ENCODE peak calls at places on chromosomes 7 and 10, in ten cellular contexts. S, K, X, H, B, A, I, R, G and P are unnamed samples.

GRCh38 chr7:95441042-95441823 is 6.4 kb upstream of the PON2 start:
- DNase-seq in S (no peak), K (no peak), X (no peak), H (no peak), B (no peak), A (no peak), I (no peak), R (no peak), G (no peak), P (no peak)

GRCh38 chr7:101754432-101755159 is 62.8 kb upstream of the CUX1 start:
- DNase-seq in S (no peak), K (no peak), X (no peak), H (no peak), B (no peak), A (no peak), I (no peak), R (no peak), G (peak; percentile 23), P (no peak)

GRCh38 chr7:67137464-67137863 is 140.8 kb downstream of the TYW1 start:
- DNase-seq in S (no peak), K (no peak), X (no peak), H (no peak), B (no peak), A (no peak), I (no peak), R (no peak), G (peak; percentile 46), P (no peak)

GRCh38 chr10:10353326-10353725 is 664.3 kb upstream of the CELF2 start:
- DNase-seq in S (no peak), K (no peak), X (no peak), H (no peak), B (peak; percentile 17), A (no peak), I (no peak), R (no peak), G (no peak), P (no peak)

GRCh38 chr10:81882011-81882410 is 7.0 kb downstream of the NRG3 start:
- DNase-seq in S (no peak), K (no peak), X (no peak), H (no peak), B (no peak), A (no peak), I (no peak), R (no peak), G (no peak), P (no peak)

GRCh38 chr7:131249003-131249402 is 78.7 kb upstream of the MKLN1 start:
- DNase-seq in S (peak; percentile 92), K (no peak), X (no peak), H (peak; percentile 77), B (no peak), A (no peak), I (no peak), R (no peak), G (peak; percentile 73), P (no peak)

GRCh38 chr10:11208908-11209809 is 191.5 kb downstream of the CELF2 start:
- DNase-seq in S (no peak), K (no peak), X (no peak), H (no peak), B (no peak), A (peak; percentile 23), I (no peak), R (peak; percentile 18), G (no peak), P (no peak)

GRCh38 chr7:131556055-131556911 is at the start of gene PODXL:
- DNase-seq in S (no peak), K (peak; percentile 77), X (peak; percentile 64), H (peak; percentile 73), B (peak; percentile 84), A (peak; percentile 19), I (no peak), R (peak; percentile 44), G (peak; percentile 60), P (peak; percentile 86)

GRCh38 chr7:23061327-23061726 is 44.3 kb upstream of the KLHL7 start:
- DNase-seq in S (no peak), K (no peak), X (no peak), H (no peak), B (no peak), A (no peak), I (no peak), R (no peak), G (no peak), P (no peak)

GRCh38 chr7:150384406-150385239 is 5.5 kb downstream of the ZNF775 start:
- DNase-seq in S (no peak), K (no peak), X (no peak), H (no peak), B (no peak), A (no peak), I (no peak), R (no peak), G (no peak), P (peak; percentile 42)

GRCh38 chr10:96910488-96911395 is 78.6 kb downstream of the LCOR start:
- DNase-seq in S (no peak), K (no peak), X (no peak), H (no peak), B (peak; percentile 78), A (peak; percentile 31), I (no peak), R (peak; percentile 29), G (peak; percentile 63), P (no peak)

GRCh38 chr7:155423337-155424285 is 34.3 kb upstream of the EN2 start:
- DNase-seq in S (no peak), K (peak; percentile 31), X (peak; percentile 21), H (no peak), B (no peak), A (no peak), I (no peak), R (no peak), G (no peak), P (no peak)

GRCh38 chr10:72567884-72568283 is 58.0 kb downstream of the MICU1 start:
- DNase-seq in S (no peak), K (no peak), X (no peak), H (no peak), B (peak; percentile 67), A (no peak), I (no peak), R (no peak), G (peak; percentile 48), P (no peak)

GRCh38 chr7:20241491-20242261 is 24.5 kb upstream of the MACC1 start:
- DNase-seq in S (no peak), K (no peak), X (no peak), H (no peak), B (no peak), A (no peak), I (no peak), R (no peak), G (peak; percentile 83), P (no peak)

GRCh38 chr10:25174461-25175230 is at the start of gene GPR158:
- DNase-seq in S (peak; percentile 61), K (peak; percentile 88), X (no peak), H (peak; percentile 92), B (peak; percentile 95), A (peak; percentile 43), I (no peak), R (peak; percentile 26), G (peak; percentile 46), P (no peak)

GRCh38 chr10:73247509-73248258 is 629 bp upstream of the DNAJC9 start:
- DNase-seq in S (peak; percentile 16), K (no peak), X (no peak), H (no peak), B (peak; percentile 14), A (no peak), I (no peak), R (no peak), G (peak; percentile 50), P (no peak)

GRCh38 chr10:34434119-34434594 is 380.9 kb downstream of the PARD3 start:
- DNase-seq in S (no peak), K (no peak), X (no peak), H (no peak), B (no peak), A (no peak), I (no peak), R (no peak), G (no peak), P (no peak)

GRCh38 chr10:100986623-100986951 is 710 bp downstream of the MRPL43 start:
- DNase-seq in S (no peak), K (no peak), X (no peak), H (no peak), B (no peak), A (no peak), I (no peak), R (no peak), G (no peak), P (peak; percentile 57)
- H3K27ac ChIP-seq in S (no peak overlapping the region), K (peak overlapping the region; percentile 78), X (peak overlapping the region; percentile 76), H (no peak overlapping the region), B (no peak overlapping the region), A (peak overlapping the region; percentile 81), I (peak overlapping the region; percentile 85), R (no peak overlapping the region), G (no peak overlapping the region), P (peak overlapping the region; percentile 92)

GRCh38 chr10:112741830-112742402 is 208.1 kb upstream of the TCF7L2 start:
- DNase-seq in S (no peak), K (no peak), X (no peak), H (no peak), B (no peak), A (no peak), I (no peak), R (no peak), G (peak; percentile 72), P (no peak)
- H3K27ac ChIP-seq in S (no peak overlapping the region), K (peak overlapping the region; percentile 85), X (no peak overlapping the region), H (no peak overlapping the region), B (no peak overlapping the region), A (no peak overlapping the region), I (no peak overlapping the region), R (no peak overlapping the region), G (peak overlapping the region; percentile 40), P (no peak overlapping the region)

GRCh38 chr10:117134084-117135025 is 3.7 kb downstream of the VAX1 start:
- DNase-seq in S (no peak), K (no peak), X (no peak), H (no peak), B (peak; percentile 56), A (no peak), I (no peak), R (no peak), G (no peak), P (no peak)

GRCh38 chr10:117133273-117134083 is 4.6 kb downstream of the VAX1 start:
- DNase-seq in S (no peak), K (no peak), X (no peak), H (no peak), B (peak; percentile 39), A (no peak), I (no peak), R (no peak), G (no peak), P (no peak)

GRCh38 chr10:117130862-117131389 is 7.1 kb downstream of the VAX1 start:
- DNase-seq in S (no peak), K (no peak), X (no peak), H (no peak), B (no peak), A (no peak), I (no peak), R (no peak), G (no peak), P (no peak)

GRCh38 chr10:117131390-117132327 is 6.4 kb downstream of the VAX1 start:
- DNase-seq in S (no peak), K (no peak), X (no peak), H (no peak), B (peak; percentile 66), A (no peak), I (no peak), R (no peak), G (no peak), P (no peak)

GRCh38 chr10:117132751-117133231 is 5.3 kb downstream of the VAX1 start:
- DNase-seq in S (no peak), K (no peak), X (no peak), H (no peak), B (peak; percentile 68), A (no peak), I (no peak), R (no peak), G (no peak), P (no peak)
- H3K27ac ChIP-seq in S (no peak overlapping the region), K (no peak overlapping the region), X (no peak overlapping the region), H (no peak overlapping the region), B (no peak overlapping the region), A (no peak overlapping the region), I (no peak overlapping the region), R (no peak overlapping the region), G (no peak overlapping the region), P (no peak overlapping the region)

GRCh38 chr10:69866246-69866687 is 64.6 kb downstream of the COL13A1 start:
- DNase-seq in S (no peak), K (no peak), X (no peak), H (no peak), B (no peak), A (no peak), I (no peak), R (no peak), G (no peak), P (no peak)
- H3K27ac ChIP-seq in S (peak overlapping the region; percentile 73), K (no peak overlapping the region), X (no peak overlapping the region), H (peak overlapping the region; percentile 33), B (peak overlapping the region; percentile 73), A (no peak overlapping the region), I (peak overlapping the region; percentile 71), R (no peak overlapping the region), G (peak overlapping the region; percentile 95), P (no peak overlapping the region)